ENCODE peak calls at places on chromosomes 11 and 22, in five cellular contexts. One of them, this sample, is unnamed.

GRCh38 chr11:124481365-124482323 is 36.1 kb upstream of the OR8B8 start:
- DNase-seq in heart right ventricle: no peak
- DNase-seq in kidney: no peak
- DNase-seq in adrenal gland: no peak
- DNase-seq in tibial nerve: no peak
- DNase-seq in this sample: no peak

GRCh38 chr11:12544986-12545775 is 129.0 kb upstream of the TEAD1 start:
- DNase-seq in tibial nerve: no peak
- DNase-seq in adrenal gland: no peak
- DNase-seq in heart right ventricle: no peak
- DNase-seq in kidney: no peak
- DNase-seq in this sample: peak

GRCh38 chr11:6898911-6899310 is 6.6 kb upstream of the OR2D2 start:
- DNase-seq in tibial nerve: no peak
- DNase-seq in kidney: no peak
- DNase-seq in heart right ventricle: no peak
- DNase-seq in adrenal gland: no peak
- DNase-seq in this sample: no peak

GRCh38 chr11:11983427-11983826 is 25.0 kb downstream of the DKK3 start:
- DNase-seq in heart right ventricle: no peak
- DNase-seq in tibial nerve: no peak
- DNase-seq in kidney: no peak
- DNase-seq in adrenal gland: no peak
- DNase-seq in this sample: no peak

GRCh38 chr11:125626381-125626950 is 1.5 kb downstream of the CHEK1 start:
- DNase-seq in heart right ventricle: no peak
- DNase-seq in tibial nerve: no peak
- DNase-seq in kidney: no peak
- DNase-seq in adrenal gland: no peak
- DNase-seq in this sample: no peak

GRCh38 chr22:46462726-46463371 is 74.6 kb downstream of the CELSR1 start:
- DNase-seq in tibial nerve: no peak
- DNase-seq in heart right ventricle: no peak
- DNase-seq in adrenal gland: peak
- DNase-seq in kidney: no peak
- DNase-seq in this sample: no peak

GRCh38 chr11:67374571-67375276 is 1.3 kb upstream of the CLCF1 start:
- DNase-seq in heart right ventricle: no peak
- DNase-seq in adrenal gland: no peak
- DNase-seq in tibial nerve: no peak
- DNase-seq in kidney: peak
- DNase-seq in this sample: no peak

GRCh38 chr11:117856892-117857291 is 19.6 kb downstream of the FXYD6 start:
- DNase-seq in tibial nerve: no peak
- DNase-seq in adrenal gland: peak
- DNase-seq in kidney: peak
- DNase-seq in heart right ventricle: no peak
- DNase-seq in this sample: peak

GRCh38 chr22:18114976-18115652 is 4.5 kb downstream of the TUBA8 start:
- DNase-seq in kidney: no peak
- DNase-seq in adrenal gland: no peak
- DNase-seq in heart right ventricle: no peak
- DNase-seq in tibial nerve: no peak
- DNase-seq in this sample: no peak

GRCh38 chr11:25449100-25449499 is 882.8 kb upstream of the ANO3 start:
- DNase-seq in tibial nerve: no peak
- DNase-seq in adrenal gland: no peak
- DNase-seq in heart right ventricle: no peak
- DNase-seq in kidney: no peak
- DNase-seq in this sample: no peak

GRCh38 chr11:6475936-6476335 is 2.2 kb upstream of the TRIM3 start:
- DNase-seq in heart right ventricle: no peak
- DNase-seq in adrenal gland: no peak
- DNase-seq in kidney: no peak
- DNase-seq in tibial nerve: no peak
- DNase-seq in this sample: no peak

GRCh38 chr22:37485006-37485713 is 1.0 kb downstream of the MFNG start:
- DNase-seq in adrenal gland: no peak
- DNase-seq in tibial nerve: no peak
- DNase-seq in heart right ventricle: peak
- DNase-seq in kidney: no peak
- DNase-seq in this sample: no peak

GRCh38 chr22:46465793-46466192 is 71.6 kb downstream of the CELSR1 start:
- DNase-seq in kidney: no peak
- DNase-seq in heart right ventricle: no peak
- DNase-seq in adrenal gland: no peak
- DNase-seq in tibial nerve: no peak
- DNase-seq in this sample: no peak

GRCh38 chr11:64044730-64045386 is 9.1 kb downstream of the FLRT1 start:
- DNase-seq in heart right ventricle: no peak
- DNase-seq in adrenal gland: peak
- DNase-seq in tibial nerve: no peak
- DNase-seq in kidney: no peak
- DNase-seq in this sample: no peak

GRCh38 chr22:17980638-17981051 is 43.7 kb downstream of the MICAL3 start:
- DNase-seq in heart right ventricle: peak
- DNase-seq in tibial nerve: peak
- DNase-seq in kidney: no peak
- DNase-seq in adrenal gland: peak
- DNase-seq in this sample: no peak

GRCh38 chr22:22201185-22201924 is 43.2 kb upstream of the VPREB1 start:
- DNase-seq in adrenal gland: no peak
- DNase-seq in tibial nerve: no peak
- DNase-seq in kidney: no peak
- DNase-seq in heart right ventricle: peak
- DNase-seq in this sample: no peak

GRCh38 chr11:3989251-3989650 is 105.3 kb upstream of the RRM1 start:
- DNase-seq in adrenal gland: peak
- DNase-seq in heart right ventricle: no peak
- DNase-seq in kidney: no peak
- DNase-seq in tibial nerve: no peak
- DNase-seq in this sample: no peak

GRCh38 chr11:36478700-36479329 is 31.3 kb downstream of the TRAF6 start:
- DNase-seq in kidney: no peak
- DNase-seq in adrenal gland: peak
- DNase-seq in heart right ventricle: no peak
- DNase-seq in tibial nerve: peak
- DNase-seq in this sample: no peak

GRCh38 chr11:114368918-114369680 is 31.2 kb downstream of the C11orf71 start:
- DNase-seq in tibial nerve: no peak
- DNase-seq in heart right ventricle: no peak
- DNase-seq in kidney: no peak
- DNase-seq in adrenal gland: no peak
- DNase-seq in this sample: no peak

GRCh38 chr11:69640995-69641581 is at the start of gene CCND1:
- DNase-seq in adrenal gland: peak
- DNase-seq in heart right ventricle: peak
- DNase-seq in tibial nerve: peak
- DNase-seq in kidney: peak
- DNase-seq in this sample: peak

GRCh38 chr11:112196519-112197087 is 21.3 kb downstream of the BCO2 start:
- DNase-seq in tibial nerve: no peak
- DNase-seq in kidney: no peak
- DNase-seq in adrenal gland: no peak
- DNase-seq in heart right ventricle: no peak
- DNase-seq in this sample: no peak

GRCh38 chr11:12897390-12897789 is 111.7 kb upstream of the RASSF10 start:
- DNase-seq in tibial nerve: no peak
- DNase-seq in heart right ventricle: no peak
- DNase-seq in kidney: no peak
- DNase-seq in adrenal gland: no peak
- DNase-seq in this sample: no peak

GRCh38 chr11:74685905-74686304 is 45.3 kb downstream of the CHRDL2 start:
- DNase-seq in heart right ventricle: no peak
- DNase-seq in kidney: peak
- DNase-seq in tibial nerve: peak
- DNase-seq in adrenal gland: peak
- DNase-seq in this sample: no peak

GRCh38 chr11:128422576-128423370 is 164.6 kb downstream of the ETS1 start:
- DNase-seq in tibial nerve: no peak
- DNase-seq in adrenal gland: peak
- DNase-seq in kidney: peak
- DNase-seq in heart right ventricle: peak
- DNase-seq in this sample: no peak

GRCh38 chr22:31584804-31585160 is 77.2 kb downstream of the PISD start:
- DNase-seq in kidney: no peak
- DNase-seq in heart right ventricle: no peak
- DNase-seq in tibial nerve: no peak
- DNase-seq in adrenal gland: no peak
- DNase-seq in this sample: no peak

GRCh38 chr11:130413383-130414106 is 14.9 kb downstream of the ADAMTS8 start:
- DNase-seq in heart right ventricle: no peak
- DNase-seq in tibial nerve: no peak
- DNase-seq in kidney: no peak
- DNase-seq in adrenal gland: no peak
- DNase-seq in this sample: no peak

GRCh38 chr11:126140932-126141291 is 70.5 kb downstream of the RPUSD4 start:
- DNase-seq in kidney: no peak
- DNase-seq in heart right ventricle: peak
- DNase-seq in tibial nerve: peak
- DNase-seq in adrenal gland: peak
- DNase-seq in this sample: peak

DNA sequence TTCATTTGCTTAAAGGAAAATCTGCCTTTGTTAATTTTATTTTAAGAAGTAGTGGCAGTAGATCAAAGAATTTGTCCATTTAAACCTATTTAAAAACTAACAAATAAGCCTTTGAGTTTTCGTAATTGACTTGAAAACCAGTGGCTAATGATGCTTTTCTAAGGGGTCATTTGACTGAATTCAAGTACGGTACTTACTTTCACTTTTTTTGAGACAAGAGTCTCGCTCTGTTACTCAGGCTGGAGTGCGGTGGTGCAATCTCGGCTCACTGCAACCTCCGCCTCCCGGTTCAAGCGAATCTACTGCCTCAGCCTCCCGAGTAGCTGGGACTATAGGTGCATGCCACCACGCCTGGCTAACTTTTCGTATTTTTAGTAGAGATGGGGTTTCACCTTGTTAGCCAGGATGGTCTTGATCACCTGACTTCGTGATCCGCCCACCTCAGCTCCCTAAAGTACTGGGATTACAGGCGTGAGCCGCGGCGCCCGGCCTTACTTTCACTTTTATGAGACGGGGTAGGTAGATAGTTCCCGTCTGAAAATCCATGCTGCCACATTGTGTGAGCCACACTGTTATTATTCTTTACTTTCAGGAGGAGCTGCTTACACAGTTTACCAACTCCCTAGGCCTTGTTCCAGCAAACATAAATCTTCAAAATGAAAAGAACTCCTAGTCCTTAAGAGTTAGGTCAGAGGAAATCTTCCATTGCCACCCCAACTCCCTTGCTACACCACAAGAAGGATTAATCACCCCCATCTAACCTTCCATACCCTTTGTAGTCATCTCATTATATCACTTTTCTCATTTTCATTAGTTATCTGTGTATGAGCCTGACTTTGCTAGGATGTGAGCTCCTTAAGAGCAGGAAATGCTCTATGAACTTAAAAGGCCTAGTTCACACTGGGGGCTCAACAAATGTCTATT is 926.6 kb upstream of the CCDC90B start:
- DNase-seq in heart right ventricle: no peak
- DNase-seq in adrenal gland: no peak
- DNase-seq in tibial nerve: no peak
- DNase-seq in kidney: peak
- DNase-seq in this sample: no peak
- H3K4me3 ChIP-seq in heart right ventricle: no peak
- H3K4me3 ChIP-seq in adrenal gland: no peak
- H3K4me3 ChIP-seq in tibial nerve: no peak
- H3K4me3 ChIP-seq in kidney: peak
- H3K4me3 ChIP-seq in this sample: no peak

DNA sequence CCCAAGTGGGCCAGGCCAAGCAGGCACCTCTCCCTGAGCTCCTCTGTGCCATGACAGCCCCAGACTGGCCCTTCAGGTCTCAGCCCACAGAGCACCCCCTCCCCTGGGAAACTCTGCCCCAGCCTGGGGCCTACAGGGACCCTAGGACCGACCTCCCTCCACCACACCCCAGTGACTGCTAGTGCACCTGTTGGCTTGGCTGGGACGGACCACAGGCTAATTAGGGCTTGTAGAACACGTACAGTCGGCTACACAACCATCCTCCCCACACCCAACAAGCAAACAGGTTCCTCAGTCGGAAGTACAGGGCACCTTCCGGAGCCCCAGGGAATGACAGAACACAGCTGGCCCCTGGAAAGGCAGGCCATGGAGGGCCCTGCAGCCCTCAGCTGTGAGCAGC is 4.3 kb downstream of the SBF1 start:
- DNase-seq in adrenal gland: no peak
- DNase-seq in kidney: no peak
- DNase-seq in heart right ventricle: no peak
- DNase-seq in tibial nerve: no peak
- DNase-seq in this sample: no peak
- H3K4me3 ChIP-seq in adrenal gland: no peak
- H3K4me3 ChIP-seq in kidney: no peak
- H3K4me3 ChIP-seq in heart right ventricle: no peak
- H3K4me3 ChIP-seq in tibial nerve: no peak
- H3K4me3 ChIP-seq in this sample: no peak

GRCh38 chr11:119742263-119742861 is 13.4 kb upstream of the NECTIN1 start:
- DNase-seq in heart right ventricle: no peak
- DNase-seq in tibial nerve: no peak
- DNase-seq in adrenal gland: no peak
- DNase-seq in kidney: no peak
- DNase-seq in this sample: no peak
- H3K4me3 ChIP-seq in heart right ventricle: peak
- H3K4me3 ChIP-seq in tibial nerve: no peak
- H3K4me3 ChIP-seq in adrenal gland: no peak
- H3K4me3 ChIP-seq in kidney: no peak
- H3K4me3 ChIP-seq in this sample: peak

GRCh38 chr11:2690261-2690575 is 9.6 kb downstream of the KCNQ1OT1 start:
- DNase-seq in tibial nerve: no peak
- DNase-seq in kidney: no peak
- DNase-seq in heart right ventricle: no peak
- DNase-seq in adrenal gland: peak
- DNase-seq in this sample: no peak
- H3K4me3 ChIP-seq in tibial nerve: no peak
- H3K4me3 ChIP-seq in kidney: no peak
- H3K4me3 ChIP-seq in heart right ventricle: no peak
- H3K4me3 ChIP-seq in adrenal gland: no peak
- H3K4me3 ChIP-seq in this sample: no peak

GRCh38 chr11:102640946-102641345 is 15.8 kb upstream of the MMP20 start:
- DNase-seq in tibial nerve: no peak
- DNase-seq in kidney: no peak
- DNase-seq in heart right ventricle: no peak
- DNase-seq in adrenal gland: no peak
- DNase-seq in this sample: no peak

GRCh38 chr11:102643941-102644340 is 18.8 kb upstream of the MMP20 start:
- DNase-seq in tibial nerve: no peak
- DNase-seq in heart right ventricle: no peak
- DNase-seq in adrenal gland: no peak
- DNase-seq in kidney: no peak
- DNase-seq in this sample: no peak

GRCh38 chr11:102637731-102638130 is 12.6 kb upstream of the MMP20 start:
- DNase-seq in kidney: no peak
- DNase-seq in adrenal gland: no peak
- DNase-seq in heart right ventricle: no peak
- DNase-seq in tibial nerve: no peak
- DNase-seq in this sample: no peak

GRCh38 chr11:102639656-102640055 is 14.5 kb upstream of the MMP20 start:
- DNase-seq in tibial nerve: no peak
- DNase-seq in adrenal gland: no peak
- DNase-seq in kidney: no peak
- DNase-seq in heart right ventricle: no peak
- DNase-seq in this sample: no peak
- H3K4me3 ChIP-seq in tibial nerve: no peak
- H3K4me3 ChIP-seq in adrenal gland: no peak
- H3K4me3 ChIP-seq in kidney: no peak
- H3K4me3 ChIP-seq in heart right ventricle: no peak
- H3K4me3 ChIP-seq in this sample: no peak